ENCODE peak calls at places on chromosome 6, in nine cellular contexts. E is MM.1S, A is endodermal cell, H is astrocyte, P is fibroblast of lung, U is mesendoderm, K is mammary epithelial cell, N is GM12878, I is HCT116. X is an unnamed sample.

GRCh38 chr6:108127826-108128225 is 38.0 kb upstream of the NR2E1 start:
- DNase-seq in U (no peak), H (no peak), P (no peak), K (peak), A (no peak), N (no peak), I (no peak), E (no peak), X (no peak)

GRCh38 chr6:167778497-167779122 is 48.1 kb upstream of the AFDN start:
- DNase-seq in P (no peak), A (no peak), I (no peak), K (no peak), E (no peak), U (no peak), N (no peak), H (no peak), X (no peak)

GRCh38 chr6:2971420-2972218 is at the start of gene SERPINB6:
- DNase-seq in A (peak), K (peak), P (peak), H (peak), U (no peak), E (peak), N (no peak), I (no peak), X (no peak)

GRCh38 chr6:101605874-101606273 is 212.4 kb downstream of the GRIK2 start:
- DNase-seq in E (no peak), N (peak), I (peak), A (no peak), H (peak), U (no peak), K (peak), P (no peak), X (no peak)

GRCh38 chr6:74091133-74091793 is 395.3 kb downstream of the CD109 start:
- DNase-seq in P (peak), K (peak), H (peak), N (no peak), E (peak), U (peak), I (peak), A (no peak), X (peak)

GRCh38 chr6:39266782-39267355 is 37.6 kb upstream of the KCNK5 start:
- DNase-seq in H (no peak), N (no peak), P (no peak), E (no peak), K (no peak), I (no peak), A (no peak), U (no peak), X (no peak)

GRCh38 chr6:34601706-34602105 is 45.6 kb upstream of the SPDEF start:
- DNase-seq in A (peak), I (no peak), E (no peak), U (peak), K (no peak), H (no peak), N (no peak), P (no peak), X (no peak)

GRCh38 chr6:80126657-80127350 is 20.3 kb downstream of the BCKDHB start:
- DNase-seq in I (no peak), H (no peak), U (no peak), A (no peak), P (no peak), E (no peak), K (no peak), N (no peak), X (no peak)

GRCh38 chr6:45421700-45422540 is 44.2 kb upstream of the SUPT3H start:
- DNase-seq in P (peak), E (peak), K (peak), H (peak), A (peak), I (no peak), N (no peak), U (peak), X (no peak)

GRCh38 chr6:129498950-129499870 is 210.8 kb downstream of the ARHGAP18 start:
- DNase-seq in N (no peak), K (peak), U (peak), H (peak), E (peak), I (peak), A (peak), P (peak), X (peak)

GRCh38 chr6:105546748-105547147 is 143.9 kb upstream of the PREP start:
- DNase-seq in A (no peak), K (no peak), I (no peak), N (no peak), P (no peak), E (no peak), U (no peak), H (no peak), X (no peak)

GRCh38 chr6:167227984-167228383 is 63.1 kb upstream of the UNC93A start:
- DNase-seq in K (no peak), P (no peak), A (peak), E (no peak), H (no peak), U (peak), N (no peak), I (no peak), X (no peak)

GRCh38 chr6:5345324-5345723 is 84.0 kb downstream of the FARS2 start:
- DNase-seq in I (no peak), E (peak), H (no peak), U (no peak), K (no peak), A (no peak), P (no peak), N (no peak), X (no peak)

GRCh38 chr6:159691963-159692287 is 1.1 kb downstream of the SOD2 start:
- DNase-seq in E (no peak), I (no peak), N (no peak), K (no peak), U (peak), H (no peak), P (no peak), A (peak), X (no peak)

GRCh38 chr6:65170273-65170672 is 536.8 kb downstream of the EYS start:
- DNase-seq in I (no peak), N (no peak), P (peak), A (no peak), U (no peak), K (no peak), H (peak), E (no peak), X (no peak)

GRCh38 chr6:22079788-22080187 is 217.0 kb downstream of the PRL start:
- DNase-seq in K (no peak), N (no peak), H (peak), P (peak), U (no peak), I (no peak), E (no peak), A (no peak), X (no peak)

GRCh38 chr6:33983109-33983475 is 162.8 kb downstream of the GRM4 start:
- DNase-seq in N (no peak), A (peak), I (peak), U (no peak), K (no peak), P (no peak), E (peak), H (no peak), X (no peak)

GRCh38 chr6:11700118-11700718 is 78.4 kb downstream of the ADTRP start:
- DNase-seq in H (peak), N (no peak), K (peak), A (no peak), I (peak), U (peak), P (peak), E (peak), X (no peak)

GRCh38 chr6:56374841-56375369 is 127.5 kb upstream of the COL21A1 start:
- DNase-seq in U (no peak), N (no peak), K (peak), E (no peak), P (peak), A (no peak), I (no peak), H (peak), X (no peak)

GRCh38 chr6:110446405-110446804 is 30.0 kb downstream of the SLC22A16 start:
- DNase-seq in K (peak), N (no peak), A (no peak), E (no peak), H (no peak), U (no peak), I (no peak), P (no peak), X (no peak)

GRCh38 chr6:90911600-90911999 is 324.7 kb upstream of the MAP3K7 start:
- DNase-seq in H (no peak), N (no peak), K (no peak), I (no peak), E (no peak), P (no peak), U (no peak), A (no peak), X (no peak)

GRCh38 chr6:110490110-110490509 is 13.7 kb upstream of the SLC22A16 start:
- DNase-seq in P (no peak), N (no peak), K (no peak), A (peak), H (no peak), E (no peak), I (no peak), U (no peak), X (no peak)

GRCh38 chr6:43936476-43936875 is 166.5 kb downstream of the VEGFA start:
- DNase-seq in A (peak), P (no peak), K (no peak), N (no peak), H (no peak), E (no peak), U (peak), I (no peak), X (no peak)

GRCh38 chr6:7758456-7758855 is 32.6 kb downstream of the BMP6 start:
- DNase-seq in I (peak), N (no peak), A (no peak), P (peak), U (no peak), K (peak), H (peak), E (no peak), X (no peak)

DNA sequence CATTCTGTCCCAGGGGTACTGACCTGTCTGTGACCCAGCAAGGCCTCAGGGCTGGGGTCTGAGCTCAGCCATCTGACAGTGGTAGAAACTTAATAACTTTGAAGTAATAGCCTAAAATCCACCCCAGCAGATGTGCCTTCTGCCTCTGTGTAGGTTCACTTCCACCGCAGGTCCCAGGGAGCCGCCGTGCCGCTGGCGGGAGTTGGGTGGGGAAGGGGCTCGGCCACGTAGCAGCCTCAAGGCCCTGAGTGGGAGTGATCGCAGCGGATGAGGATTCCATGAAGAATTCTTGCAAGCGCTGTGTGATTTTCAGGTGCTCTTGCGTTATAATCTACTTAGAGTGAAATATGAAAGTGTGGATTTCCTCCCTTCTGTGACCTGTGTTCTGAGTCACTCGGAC is 163.7 kb downstream of the DTNBP1 start:
- DNase-seq in H (no peak), P (no peak), N (no peak), K (no peak), U (no peak), E (no peak), A (no peak), I (no peak), X (no peak)
- H3K9ac ChIP-seq in H (no peak), P (no peak), N (no peak), K (no peak), U (no peak), E (no peak), A (no peak), I (no peak), X (no peak)

DNA sequence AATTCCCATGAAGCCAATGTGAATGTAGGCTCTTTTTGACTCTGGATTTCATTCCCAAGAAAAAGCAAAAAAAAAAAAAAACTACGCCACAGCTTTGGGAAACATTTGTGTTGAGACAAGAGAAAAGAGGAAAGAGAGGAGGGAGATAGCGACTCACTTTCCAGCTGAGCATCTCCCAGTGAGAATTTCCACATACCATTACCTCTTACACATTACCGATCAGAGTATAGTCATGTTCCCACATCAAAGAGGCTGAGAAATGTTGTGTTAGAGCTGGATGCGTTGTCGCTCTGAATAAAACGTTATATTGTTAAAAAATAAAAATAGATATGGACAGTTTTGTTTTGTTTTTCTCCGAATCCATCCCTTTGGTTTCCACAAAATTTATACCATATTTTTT is 1019.3 kb upstream of the ADGRB3 start:
- DNase-seq in E (no peak), K (no peak), A (no peak), P (peak), H (peak), N (no peak), U (no peak), I (no peak), X (no peak)
- H3K9ac ChIP-seq in E (no peak), K (no peak), A (no peak), P (no peak), H (no peak), N (no peak), U (no peak), I (no peak), X (no peak)

GRCh38 chr6:1552296-1552761 is 57.4 kb upstream of the FOXC1 start:
- DNase-seq in I (peak), A (no peak), E (peak), U (peak), P (peak), H (peak), K (peak), N (no peak), X (no peak)
- H3K9ac ChIP-seq in I (no peak), A (no peak), E (no peak), U (no peak), P (no peak), H (no peak), K (no peak), N (no peak), X (no peak)

DNA sequence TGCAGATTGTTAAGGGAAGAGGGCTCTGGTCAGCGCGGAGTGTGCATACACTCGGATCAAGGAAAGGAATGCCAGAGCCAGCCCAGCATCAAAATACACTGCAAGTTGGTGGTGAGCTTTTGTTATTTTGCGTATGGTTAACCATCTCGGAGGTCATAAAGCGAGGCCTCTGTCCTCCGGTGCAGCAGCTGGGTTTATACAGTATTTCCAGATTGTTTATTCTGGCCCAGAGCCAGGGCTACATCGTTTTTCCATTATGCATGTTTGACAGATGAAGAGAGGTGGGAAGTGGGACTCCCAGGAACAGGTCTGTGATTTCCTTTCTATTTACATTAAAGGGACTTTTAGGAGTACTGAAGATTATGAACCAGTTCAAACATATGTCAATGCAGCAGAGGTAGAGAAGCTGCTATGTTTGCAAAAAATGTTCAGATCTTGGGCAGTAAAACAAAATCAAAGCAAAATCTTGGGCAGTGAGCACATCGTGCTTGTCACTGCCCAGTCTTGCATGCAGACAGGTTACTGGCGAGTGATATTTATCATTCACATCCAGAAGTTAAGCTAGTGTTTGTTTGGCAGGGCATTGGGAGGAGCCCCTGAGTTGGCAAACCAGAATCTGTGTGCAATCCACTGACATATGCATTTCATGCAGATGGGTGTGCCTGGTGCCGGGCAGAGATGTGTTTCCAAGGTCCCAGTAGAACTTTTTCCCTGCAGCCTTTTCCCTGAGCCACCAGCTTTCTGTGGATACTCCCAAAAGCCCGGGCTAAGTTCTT is 256.3 kb upstream of the TAB2 start:
- DNase-seq in I (no peak), A (no peak), K (no peak), N (no peak), H (peak), E (no peak), U (no peak), P (peak), X (no peak)
- H3K9ac ChIP-seq in I (no peak), A (no peak), K (no peak), N (peak), H (peak), E (no peak), U (no peak), P (no peak), X (no peak)

GRCh38 chr6:37482356-37483292 is 17.1 kb downstream of the CCDC167 start:
- DNase-seq in I (no peak), N (no peak), U (no peak), P (no peak), H (no peak), E (no peak), K (no peak), A (peak), X (no peak)

GRCh38 chr6:37481793-37482192 is 17.9 kb downstream of the CCDC167 start:
- DNase-seq in P (no peak), U (no peak), I (no peak), K (no peak), A (peak), N (no peak), H (no peak), E (no peak), X (no peak)

GRCh38 chr6:37479266-37479854 is 20.3 kb downstream of the CCDC167 start:
- DNase-seq in K (no peak), N (no peak), H (no peak), I (no peak), A (peak), E (no peak), P (no peak), U (no peak), X (no peak)

GRCh38 chr6:37480118-37480736 is 19.5 kb downstream of the CCDC167 start:
- DNase-seq in I (no peak), P (no peak), E (no peak), N (no peak), A (peak), H (no peak), K (peak), U (no peak), X (no peak)

DNA sequence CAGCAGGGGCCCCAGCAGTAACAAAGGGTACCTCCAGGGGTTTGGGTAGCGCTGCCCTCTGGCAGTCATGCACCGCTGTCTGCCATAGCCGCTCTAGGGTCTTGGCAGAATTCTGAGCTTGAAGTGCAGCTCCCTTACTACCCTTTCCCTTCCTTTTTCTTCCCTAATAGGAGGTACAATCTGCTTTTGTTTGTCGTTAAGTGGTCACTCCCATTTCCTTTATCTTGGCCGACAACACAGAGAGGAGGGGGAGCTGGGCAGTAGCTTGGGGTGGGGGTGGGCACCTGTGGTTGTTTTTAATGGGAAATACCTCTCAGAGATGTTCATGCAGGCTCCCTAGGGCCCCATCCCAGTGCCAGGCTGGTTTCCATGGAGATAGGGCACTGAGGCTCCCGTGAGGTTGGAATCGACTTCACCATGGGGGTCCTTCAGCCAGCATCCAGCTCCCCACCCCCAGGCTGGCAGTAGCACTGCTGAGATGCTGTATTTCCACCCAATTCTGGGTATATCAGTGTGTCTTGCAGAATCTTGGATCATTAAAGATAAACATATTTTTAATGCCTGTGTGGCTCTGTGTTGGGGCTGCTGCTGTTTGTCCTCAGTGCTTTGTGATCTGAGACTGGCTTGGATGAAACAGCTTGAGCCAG is 18.6 kb downstream of the CCDC167 start:
- DNase-seq in E (no peak), H (no peak), A (peak), K (no peak), U (no peak), P (no peak), I (no peak), N (no peak), X (no peak)
- H3K9ac ChIP-seq in E (no peak), H (no peak), A (no peak), K (no peak), U (no peak), P (no peak), I (no peak), N (no peak), X (no peak)

GRCh38 chr6:51029576-51029975 is 210.9 kb downstream of the TFAP2B start:
- DNase-seq in A (no peak), U (no peak), E (no peak), N (no peak), H (peak), P (no peak), K (no peak), I (no peak), X (no peak)
- H3K9ac ChIP-seq in A (no peak), U (no peak), E (no peak), N (no peak), H (no peak), P (no peak), K (no peak), I (no peak), X (no peak)

GRCh38 chr6:35725721-35726438 is 11.0 kb upstream of the ARMC12 start:
- DNase-seq in U (no peak), N (no peak), I (no peak), E (no peak), H (no peak), K (peak), P (peak), A (peak), X (no peak)
- H3K9ac ChIP-seq in U (peak), N (no peak), I (no peak), E (no peak), H (no peak), K (peak), P (no peak), A (no peak), X (peak)

DNA sequence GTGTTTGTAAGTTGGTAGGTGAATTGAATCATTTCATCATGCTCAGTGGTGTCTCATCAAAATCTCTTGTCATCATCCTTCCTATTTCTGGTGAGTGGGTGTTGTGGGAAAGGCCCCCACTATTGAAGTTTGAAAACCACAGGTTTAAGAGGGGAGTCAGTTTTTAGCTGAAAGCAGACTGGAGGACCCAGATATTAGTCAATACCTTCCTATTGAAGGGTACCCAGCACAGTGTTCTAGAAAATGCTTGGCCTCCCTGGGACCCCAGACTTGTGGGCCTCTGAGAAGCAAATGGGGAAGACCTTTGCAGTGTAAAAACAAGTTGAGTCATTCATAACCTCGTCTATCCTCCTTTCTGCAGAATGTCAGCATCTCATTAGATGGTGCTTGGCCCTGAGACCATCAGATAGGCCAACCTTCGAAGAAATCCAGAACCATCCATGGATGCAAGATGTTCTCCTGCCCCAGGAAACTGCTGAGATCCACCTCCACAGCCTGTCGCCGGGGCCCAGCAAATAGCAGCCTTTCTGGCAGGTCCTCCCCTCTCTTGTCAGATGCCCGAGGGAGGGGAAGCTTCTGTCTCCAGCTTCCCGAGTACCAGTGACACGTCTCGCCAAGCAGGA is 3.7 kb downstream of the PIM1 start:
- DNase-seq in I (no peak), E (no peak), H (no peak), K (no peak), N (no peak), U (no peak), P (no peak), A (peak), X (no peak)
- H3K9ac ChIP-seq in I (no peak), E (peak), H (peak), K (no peak), N (no peak), U (peak), P (no peak), A (no peak), X (no peak)

X was measured in NT2/D1.